ENCODE peak calls at places on chromosome 21, in four cellular contexts. U, M, S and H are unnamed samples.

GRCh38 chr21:21612446-21612845 is 614.2 kb downstream of the NCAM2 start:
- DNase-seq in S (peak; percentile 96), U (no peak), M (peak; percentile 81), H (no peak)

GRCh38 chr21:42227909-42228708 is 9.2 kb downstream of the ABCG1 start:
- DNase-seq in S (peak; percentile 91), U (peak; percentile 93), M (peak; percentile 29), H (no peak)

GRCh38 chr21:42061195-42061865 is 9.8 kb upstream of the UMODL1 start:
- DNase-seq in U (peak; percentile 56), S (no peak), M (no peak), H (no peak)

GRCh38 chr21:15277498-15277897 is 212.7 kb upstream of the NRIP1 start:
- DNase-seq in U (no peak), M (no peak), S (no peak), H (no peak)

GRCh38 chr21:35179990-35180557 is 131.0 kb upstream of the RUNX1 start:
- DNase-seq in U (no peak), M (no peak), S (peak; percentile 85), H (no peak)

GRCh38 chr21:38955495-38955894 is 149.8 kb downstream of the ETS2 start:
- DNase-seq in M (no peak), U (peak; percentile 66), S (peak; percentile 86), H (no peak)

GRCh38 chr21:17738171-17738953 is 80.8 kb downstream of the C21orf91 start:
- DNase-seq in S (no peak), M (peak; percentile 4), U (peak; percentile 14), H (no peak)

GRCh38 chr21:32782698-32783097 is 11.1 kb upstream of the PAXBP1 start:
- DNase-seq in M (no peak), U (no peak), S (peak; percentile 25), H (no peak)

GRCh38 chr21:23101111-23101510 is 2102.9 kb downstream of the NCAM2 start:
- DNase-seq in S (no peak), M (no peak), U (no peak), H (no peak)

GRCh38 chr21:46346296-46347202 is 22.6 kb downstream of the PCNT start:
- DNase-seq in U (no peak), S (no peak), M (no peak), H (no peak)

GRCh38 chr21:34020005-34020847 is 53.2 kb upstream of the MRPS6 start:
- DNase-seq in S (no peak), U (no peak), M (no peak), H (no peak)

GRCh38 chr21:29121759-29122158 is 8.7 kb upstream of the MAP3K7CL start:
- DNase-seq in U (no peak), M (no peak), S (no peak), H (no peak)

GRCh38 chr21:16323586-16323985 is 593.8 kb downstream of the USP25 start:
- DNase-seq in U (no peak), S (peak; percentile 38), M (no peak), H (no peak)

GRCh38 chr21:15848632-15849031 is 118.8 kb downstream of the USP25 start:
- DNase-seq in M (no peak), S (peak; percentile 83), U (no peak), H (no peak)

GRCh38 chr21:15514073-15514946 is 215.5 kb upstream of the USP25 start:
- DNase-seq in S (no peak), M (no peak), U (peak; percentile 71), H (no peak)

GRCh38 chr21:33559813-33560212 is 17.0 kb downstream of the SON start:
- DNase-seq in U (no peak), S (no peak), M (no peak), H (no peak)

GRCh38 chr21:33561373-33561772 is 18.5 kb downstream of the SON start:
- DNase-seq in M (no peak), S (no peak), U (no peak), H (no peak)

GRCh38 chr21:32248616-32249550 is 30.0 kb downstream of the MIS18A start:
- DNase-seq in U (no peak), M (peak; percentile 62), S (no peak), H (no peak)

GRCh38 chr21:42200906-42201614 is 17.9 kb upstream of the ABCG1 start:
- DNase-seq in M (no peak), U (peak; percentile 17), S (no peak), H (no peak)

GRCh38 chr21:31213787-31214186 is 130.3 kb downstream of the TIAM1 start:
- DNase-seq in U (no peak), S (no peak), M (no peak), H (no peak)
- TF ChIP-seq CTCF in U (no peak), S (no peak), M (no peak), H (no peak)

GRCh38 chr21:36207577-36208320 is 51.1 kb downstream of the DOP1B start:
- DNase-seq in U (no peak), M (no peak), S (peak; percentile 50), H (no peak)

GRCh38 chr21:36211660-36212512 is 55.3 kb downstream of the DOP1B start:
- DNase-seq in U (no peak), S (peak; percentile 90), M (no peak), H (no peak)

GRCh38 chr21:36208326-36209013 is 51.8 kb downstream of the DOP1B start:
- DNase-seq in S (no peak), M (no peak), U (no peak), H (no peak)

GRCh38 chr21:36210779-36211659 is 54.4 kb downstream of the DOP1B start:
- DNase-seq in U (no peak), M (peak; percentile 57), S (no peak), H (no peak)

DNA sequence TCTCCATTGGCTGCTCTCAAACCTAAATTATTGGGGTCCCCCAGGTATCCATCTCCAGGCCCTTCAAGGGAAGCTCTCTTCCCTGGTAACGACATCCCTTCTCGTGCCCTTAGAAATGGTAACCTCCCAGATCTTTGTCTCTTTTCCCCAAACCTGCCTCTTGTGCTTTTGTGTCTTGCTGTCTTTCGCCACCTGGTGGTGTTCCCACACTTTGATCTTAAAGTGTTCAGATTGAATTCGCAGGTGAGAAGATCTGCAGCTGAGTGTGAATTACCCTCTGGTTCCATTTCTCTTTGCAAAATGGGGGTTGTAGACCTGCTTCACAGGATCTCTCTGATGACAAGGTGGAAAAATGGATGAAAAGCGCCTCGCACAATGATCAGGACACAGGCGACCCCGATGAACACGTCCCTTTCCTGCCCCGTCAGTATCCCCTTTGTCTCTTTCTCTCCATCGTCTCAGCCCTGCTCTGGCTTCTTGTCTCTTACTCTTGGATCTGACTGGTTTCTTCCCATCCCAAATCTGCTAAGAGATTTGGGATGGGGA is 53.1 kb downstream of the DOP1B start:
- DNase-seq in S (peak; percentile 83), M (peak; percentile 61), U (peak; percentile 86), H (no peak)
- TF ChIP-seq CTCF in S (peak; percentile 77), M (peak; percentile 58), U (no peak), H (peak; percentile 26)

GRCh38 chr21:45289655-45290515 is 2.2 kb upstream of the POFUT2 start:
- DNase-seq in M (no peak), S (peak; percentile 38), U (no peak), H (no peak)
- TF ChIP-seq CTCF in M (peak; percentile 25), S (peak; percentile 28), U (no peak), H (no peak)

GRCh38 chr21:45293214-45293725 is 5.6 kb upstream of the POFUT2 start:
- DNase-seq in M (no peak), U (no peak), S (peak; percentile 70), H (no peak)

GRCh38 chr21:45290948-45291612 is 3.4 kb upstream of the POFUT2 start:
- DNase-seq in U (no peak), S (peak; percentile 67), M (no peak), H (no peak)

GRCh38 chr21:45293726-45294401 is 6.2 kb upstream of the POFUT2 start:
- DNase-seq in S (no peak), U (no peak), M (no peak), H (peak; percentile 36)

GRCh38 chr21:45292399-45293213 is 4.9 kb upstream of the POFUT2 start:
- DNase-seq in U (peak; percentile 80), S (peak; percentile 86), M (peak; percentile 94), H (peak; percentile 92)

DNA sequence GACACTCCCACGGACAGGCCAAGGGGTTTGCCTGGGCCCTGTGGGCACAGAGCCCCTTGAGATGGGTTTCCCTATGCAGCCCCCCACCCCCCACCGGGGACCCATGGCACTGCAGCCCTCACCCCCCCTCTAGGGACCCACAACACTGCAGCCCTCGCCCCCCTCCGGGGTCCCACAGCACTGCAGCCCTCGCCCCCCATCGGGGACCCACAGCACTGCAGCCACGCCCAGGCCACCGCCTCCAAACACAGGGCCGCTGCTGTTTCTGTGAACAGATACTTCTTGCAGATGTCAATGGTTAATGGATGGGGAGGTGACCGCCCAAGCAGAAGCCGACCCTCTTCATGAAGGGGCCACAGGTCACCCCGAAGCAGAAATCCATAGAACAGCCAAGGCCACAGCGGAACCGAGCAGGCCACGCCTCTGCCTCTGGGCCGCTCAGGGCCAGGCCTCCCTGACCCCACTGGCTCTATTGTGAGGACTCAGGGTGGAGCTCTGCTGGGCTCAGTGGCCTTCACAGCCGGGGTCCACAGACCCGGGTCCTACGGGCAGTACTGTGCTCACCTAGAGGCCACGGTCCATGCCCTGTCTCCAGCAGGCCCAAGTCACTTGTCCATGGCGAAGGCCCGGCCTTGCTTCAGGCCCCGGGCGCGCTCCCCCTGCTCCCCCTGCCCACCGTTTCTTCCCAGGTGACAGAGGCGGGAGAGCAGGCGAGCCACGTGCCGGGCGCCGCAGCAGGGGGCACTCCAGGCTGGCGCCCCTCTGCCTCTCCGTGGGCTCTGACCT is 4.1 kb upstream of the POFUT2 start:
- DNase-seq in S (no peak), U (no peak), M (no peak), H (no peak)
- TF ChIP-seq CTCF in S (no peak), U (no peak), M (no peak), H (no peak)

GRCh38 chr21:37059181-37059580 is 13.7 kb downstream of the PIGP start:
- DNase-seq in M (no peak), S (no peak), U (no peak), H (no peak)

GRCh38 chr21:37062592-37062933 is 10.3 kb downstream of the PIGP start:
- DNase-seq in U (no peak), S (no peak), M (no peak), H (no peak)

GRCh38 chr21:37057614-37058013 is 15.3 kb downstream of the PIGP start:
- DNase-seq in U (no peak), M (peak; percentile 82), S (no peak), H (no peak)

GRCh38 chr21:37061926-37062591 is 10.8 kb downstream of the PIGP start:
- DNase-seq in M (no peak), U (no peak), S (peak; percentile 92), H (no peak)

DNA sequence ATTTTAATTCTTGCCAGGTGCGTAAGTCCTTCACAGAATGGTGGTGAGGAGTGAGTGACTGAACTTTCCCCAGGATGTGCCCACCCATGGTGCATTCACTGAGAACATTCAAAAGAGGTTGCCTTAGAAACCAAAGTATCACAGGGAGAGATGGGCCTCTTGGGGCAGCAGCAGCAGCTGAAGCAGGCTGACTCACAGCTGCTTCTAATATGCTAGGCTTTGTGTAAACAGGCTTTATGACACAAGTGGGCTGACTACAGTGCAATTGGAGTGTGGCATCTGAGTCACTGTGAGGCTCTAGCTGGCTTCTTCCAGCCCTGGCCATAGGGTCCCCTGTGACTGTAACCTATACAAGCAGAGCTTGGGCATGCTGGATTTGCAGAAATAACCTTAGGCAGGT is 12.6 kb downstream of the PIGP start:
- DNase-seq in S (peak; percentile 99), U (peak; percentile 65), M (peak; percentile 76), H (no peak)
- TF ChIP-seq CTCF in S (peak; percentile 26), U (no peak), M (no peak), H (no peak)

GRCh38 chr21:25911730-25912401 is 177.1 kb downstream of the GABPA start:
- DNase-seq in M (no peak), S (no peak), U (peak; percentile 71), H (no peak)
- TF ChIP-seq CTCF in M (no peak), S (no peak), U (no peak), H (no peak)

GRCh38 chr21:43269461-43269860 is 100.7 kb downstream of the CRYAA start:
- DNase-seq in S (no peak), U (no peak), M (peak; percentile 42), H (no peak)
- TF ChIP-seq CTCF in S (peak; percentile 17), U (no peak), M (peak; percentile 44), H (no peak)

GRCh38 chr21:27564684-27565280 is 597.9 kb upstream of the ADAMTS5 start:
- DNase-seq in S (peak; percentile 72), U (peak; percentile 74), M (peak; percentile 63), H (no peak)
- TF ChIP-seq CTCF in S (peak; percentile 80), U (no peak), M (peak; percentile 76), H (peak; percentile 49)